ENCODE peak calls at places on chromosomes 12 and 14, in seven cellular contexts. One of them, this sample, is unnamed.
A peak's percentile ranks its signal among the peaks of the same experiment; 100 is the strongest.

GRCh38 chr12:51591020-51591901 is at the start of gene SCN8A:
- DNase-seq in A549: peak; percentile 61
- DNase-seq in stomach: peak; percentile 36
- DNase-seq in body of pancreas: peak; percentile 70
- DNase-seq in IMR-90: peak; percentile 56
- DNase-seq in Peyer's patch: peak; percentile 48
- DNase-seq in testis: peak; percentile 86
- DNase-seq in this sample: peak; percentile 45

GRCh38 chr14:73825551-73826188 is 26.0 kb upstream of the PTGR2 start:
- DNase-seq in IMR-90: peak; percentile 78
- DNase-seq in testis: peak; percentile 96
- DNase-seq in Peyer's patch: peak; percentile 91
- DNase-seq in stomach: peak; percentile 97
- DNase-seq in A549: peak; percentile 83
- DNase-seq in body of pancreas: peak; percentile 96
- DNase-seq in this sample: peak; percentile 96

GRCh38 chr14:24639270-24639669 is 5.3 kb upstream of the GZMB start:
- DNase-seq in Peyer's patch: no peak
- DNase-seq in IMR-90: no peak
- DNase-seq in body of pancreas: no peak
- DNase-seq in A549: no peak
- DNase-seq in testis: no peak
- DNase-seq in stomach: no peak
- DNase-seq in this sample: no peak

GRCh38 chr12:29782821-29783772 is 645 bp downstream of the TMTC1 start:
- DNase-seq in stomach: peak; percentile 28
- DNase-seq in Peyer's patch: peak; percentile 51
- DNase-seq in IMR-90: peak; percentile 31
- DNase-seq in testis: peak; percentile 42
- DNase-seq in A549: no peak
- DNase-seq in body of pancreas: peak; percentile 36
- DNase-seq in this sample: peak; percentile 38

GRCh38 chr12:110639336-110640178 is 25.6 kb downstream of the TCTN1 start:
- DNase-seq in testis: no peak
- DNase-seq in body of pancreas: no peak
- DNase-seq in stomach: no peak
- DNase-seq in Peyer's patch: no peak
- DNase-seq in IMR-90: peak; percentile 86
- DNase-seq in A549: peak; percentile 14
- DNase-seq in this sample: no peak

GRCh38 chr12:15011162-15011561 is 38.3 kb downstream of the PDE6H start:
- DNase-seq in stomach: no peak
- DNase-seq in Peyer's patch: no peak
- DNase-seq in A549: peak; percentile 20
- DNase-seq in testis: no peak
- DNase-seq in IMR-90: no peak
- DNase-seq in body of pancreas: no peak
- DNase-seq in this sample: no peak

GRCh38 chr12:104316936-104317335 is 13.4 kb downstream of the EID3 start:
- DNase-seq in stomach: no peak
- DNase-seq in Peyer's patch: no peak
- DNase-seq in body of pancreas: no peak
- DNase-seq in testis: no peak
- DNase-seq in A549: no peak
- DNase-seq in IMR-90: no peak
- DNase-seq in this sample: no peak

GRCh38 chr12:31773867-31774266 is 45.0 kb upstream of the AMN1 start:
- DNase-seq in Peyer's patch: no peak
- DNase-seq in stomach: no peak
- DNase-seq in A549: peak; percentile 64
- DNase-seq in body of pancreas: peak; percentile 9
- DNase-seq in IMR-90: no peak
- DNase-seq in testis: no peak
- DNase-seq in this sample: no peak

GRCh38 chr12:94262228-94263010 is 114.0 kb downstream of the PLXNC1 start:
- DNase-seq in body of pancreas: peak; percentile 90
- DNase-seq in testis: peak; percentile 96
- DNase-seq in stomach: peak; percentile 68
- DNase-seq in IMR-90: peak; percentile 96
- DNase-seq in Peyer's patch: peak; percentile 75
- DNase-seq in A549: peak; percentile 38
- DNase-seq in this sample: peak; percentile 99

GRCh38 chr14:93379841-93380240 is 32.9 kb downstream of the COX8C start:
- DNase-seq in Peyer's patch: no peak
- DNase-seq in A549: no peak
- DNase-seq in body of pancreas: no peak
- DNase-seq in stomach: no peak
- DNase-seq in testis: no peak
- DNase-seq in IMR-90: no peak
- DNase-seq in this sample: no peak

GRCh38 chr12:45644521-45644920 is 85.0 kb upstream of the ARID2 start:
- DNase-seq in A549: no peak
- DNase-seq in Peyer's patch: no peak
- DNase-seq in body of pancreas: no peak
- DNase-seq in testis: no peak
- DNase-seq in IMR-90: peak; percentile 71
- DNase-seq in stomach: no peak
- DNase-seq in this sample: no peak

GRCh38 chr12:88691811-88692210 is 111.5 kb upstream of the KITLG start:
- DNase-seq in body of pancreas: no peak
- DNase-seq in Peyer's patch: no peak
- DNase-seq in A549: no peak
- DNase-seq in IMR-90: no peak
- DNase-seq in testis: no peak
- DNase-seq in stomach: no peak
- DNase-seq in this sample: no peak

GRCh38 chr12:3273409-3273853 is 196.3 kb downstream of the TSPAN9 start:
- DNase-seq in testis: no peak
- DNase-seq in IMR-90: peak; percentile 49
- DNase-seq in body of pancreas: no peak
- DNase-seq in stomach: no peak
- DNase-seq in A549: peak; percentile 34
- DNase-seq in Peyer's patch: no peak
- DNase-seq in this sample: no peak

GRCh38 chr12:906077-906585 is 43.4 kb downstream of the RAD52 start:
- DNase-seq in Peyer's patch: no peak
- DNase-seq in testis: no peak
- DNase-seq in body of pancreas: no peak
- DNase-seq in A549: no peak
- DNase-seq in stomach: no peak
- DNase-seq in IMR-90: no peak
- DNase-seq in this sample: no peak

GRCh38 chr14:105340821-105341408 is 26.4 kb downstream of the PACS2 start:
- DNase-seq in body of pancreas: peak; percentile 3
- DNase-seq in A549: no peak
- DNase-seq in stomach: no peak
- DNase-seq in IMR-90: peak; percentile 11
- DNase-seq in testis: peak; percentile 45
- DNase-seq in Peyer's patch: no peak
- DNase-seq in this sample: no peak

GRCh38 chr14:36773136-36773540 is 111.5 kb downstream of the PAX9 start:
- DNase-seq in stomach: no peak
- DNase-seq in Peyer's patch: no peak
- DNase-seq in testis: no peak
- DNase-seq in A549: peak; percentile 66
- DNase-seq in IMR-90: peak; percentile 15
- DNase-seq in body of pancreas: no peak
- DNase-seq in this sample: no peak

GRCh38 chr14:67532998-67533753 is at the start of gene PLEKHH1:
- DNase-seq in testis: peak; percentile 84
- DNase-seq in body of pancreas: peak; percentile 92
- DNase-seq in Peyer's patch: peak; percentile 91
- DNase-seq in A549: peak; percentile 77
- DNase-seq in stomach: peak; percentile 85
- DNase-seq in IMR-90: peak; percentile 57
- DNase-seq in this sample: peak; percentile 93

GRCh38 chr12:121296618-121297476 is at the start of gene CAMKK2:
- DNase-seq in Peyer's patch: peak; percentile 94
- DNase-seq in testis: peak; percentile 84
- DNase-seq in A549: peak; percentile 81
- DNase-seq in IMR-90: peak; percentile 70
- DNase-seq in body of pancreas: peak; percentile 87
- DNase-seq in stomach: peak; percentile 89
- DNase-seq in this sample: peak; percentile 74
- TF ChIP-seq POLR2A in Peyer's patch: peak; percentile 67
- TF ChIP-seq POLR2A in testis: no peak
- TF ChIP-seq POLR2A in A549: peak; percentile 38
- TF ChIP-seq POLR2A in IMR-90: no peak
- TF ChIP-seq POLR2A in body of pancreas: peak; percentile 77
- TF ChIP-seq POLR2A in stomach: no peak
- TF ChIP-seq POLR2A in this sample: peak; percentile 72

DNA sequence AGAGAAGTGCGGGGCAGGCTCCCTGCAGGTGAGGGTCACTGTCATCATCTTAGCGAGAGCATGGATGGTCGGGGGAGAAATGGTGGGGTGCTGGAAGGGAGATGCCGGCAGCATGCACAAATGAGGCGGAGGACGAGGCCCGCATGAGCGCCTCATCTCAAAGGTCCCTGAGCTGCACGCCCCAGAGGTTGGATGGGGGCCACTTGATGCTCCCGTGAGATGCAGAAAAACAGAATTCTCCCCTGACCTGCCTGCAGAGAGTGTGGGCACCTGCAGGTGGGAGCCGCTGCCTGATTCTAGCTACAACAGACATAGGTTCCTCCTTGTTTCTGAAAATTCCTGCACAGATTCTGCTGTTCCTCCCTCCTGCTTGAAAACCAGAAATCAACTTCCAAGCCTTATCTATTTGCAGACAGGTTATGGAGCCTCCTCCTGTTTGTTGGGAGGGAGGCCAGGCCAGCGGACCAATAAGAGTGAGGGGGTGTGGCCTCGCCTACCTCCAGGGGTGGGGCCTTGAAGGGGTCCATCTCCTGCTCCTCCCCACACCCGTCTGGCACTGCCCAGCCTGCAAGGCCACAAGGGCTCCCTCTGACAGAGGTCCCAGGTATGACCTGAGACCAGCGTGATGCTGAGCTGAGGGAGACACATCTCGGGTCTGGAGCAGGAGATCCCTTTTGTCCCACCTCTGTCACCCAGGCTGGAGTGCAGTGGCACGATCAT is 67.2 kb downstream of the KDM2B start:
- DNase-seq in body of pancreas: peak; percentile 36
- DNase-seq in A549: peak; percentile 84
- DNase-seq in testis: peak; percentile 33
- DNase-seq in Peyer's patch: no peak
- DNase-seq in IMR-90: no peak
- DNase-seq in stomach: peak; percentile 49
- DNase-seq in this sample: peak; percentile 72
- TF ChIP-seq CTCF in body of pancreas: no peak
- TF ChIP-seq CTCF in A549: no peak
- TF ChIP-seq CTCF in testis: no peak
- TF ChIP-seq CTCF in Peyer's patch: no peak
- TF ChIP-seq CTCF in IMR-90: no peak
- TF ChIP-seq CTCF in stomach: no peak
- TF ChIP-seq CTCF in this sample: no peak

GRCh38 chr14:51780006-51780692 is 80.3 kb upstream of the GNG2 start:
- DNase-seq in A549: peak; percentile 61
- DNase-seq in IMR-90: peak; percentile 59
- DNase-seq in testis: peak; percentile 92
- DNase-seq in Peyer's patch: peak; percentile 56
- DNase-seq in stomach: peak; percentile 81
- DNase-seq in body of pancreas: peak; percentile 89
- DNase-seq in this sample: peak; percentile 78
- H3K4me3 ChIP-seq in A549: peak overlapping the region; percentile 11
- H3K4me3 ChIP-seq in IMR-90: no peak overlapping the region
- H3K4me3 ChIP-seq in testis: no peak overlapping the region
- H3K4me3 ChIP-seq in Peyer's patch: no peak overlapping the region
- H3K4me3 ChIP-seq in stomach: no peak overlapping the region
- H3K4me3 ChIP-seq in body of pancreas: no peak overlapping the region
- H3K4me3 ChIP-seq in this sample: no peak overlapping the region

DNA sequence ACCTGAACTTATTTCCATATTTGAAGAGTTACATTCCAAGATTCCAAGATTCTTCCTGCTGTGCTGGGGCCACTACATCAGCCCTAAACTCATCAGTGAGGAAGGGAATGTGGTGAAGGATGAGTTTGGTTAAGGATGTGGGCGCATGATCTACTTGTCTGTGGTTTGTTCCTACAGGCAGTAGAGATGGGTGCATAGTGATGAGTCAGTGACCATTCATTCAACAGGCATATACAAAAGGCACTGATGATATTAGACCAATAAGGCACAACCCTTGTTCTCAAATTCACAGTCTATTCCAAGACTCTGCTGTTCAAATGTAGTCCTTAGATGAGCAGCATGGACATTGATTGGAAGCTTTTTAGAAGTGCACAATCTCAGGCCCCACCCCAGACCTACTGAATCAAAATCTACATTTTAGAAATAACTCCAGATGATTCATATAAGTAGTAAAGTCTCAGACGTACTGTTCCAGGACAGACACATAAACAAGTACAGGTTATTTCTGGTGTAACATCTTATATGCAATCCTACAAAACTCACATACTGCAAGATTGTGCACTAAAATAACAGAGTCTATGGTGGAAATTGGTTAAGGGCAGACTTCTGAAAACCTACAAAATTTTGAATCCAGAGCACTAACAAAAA is 47.7 kb upstream of the MAP3K9 start:
- DNase-seq in stomach: no peak
- DNase-seq in Peyer's patch: no peak
- DNase-seq in body of pancreas: no peak
- DNase-seq in A549: peak; percentile 5
- DNase-seq in testis: no peak
- DNase-seq in IMR-90: peak; percentile 96
- DNase-seq in this sample: no peak
- TF ChIP-seq POLR2A in stomach: no peak
- TF ChIP-seq POLR2A in Peyer's patch: no peak
- TF ChIP-seq POLR2A in body of pancreas: no peak
- TF ChIP-seq POLR2A in A549: no peak
- TF ChIP-seq POLR2A in testis: no peak
- TF ChIP-seq POLR2A in IMR-90: no peak
- TF ChIP-seq POLR2A in this sample: no peak

GRCh38 chr12:117874842-117875434 is 93.9 kb downstream of the KSR2 start:
- DNase-seq in IMR-90: peak; percentile 35
- DNase-seq in body of pancreas: peak; percentile 82
- DNase-seq in testis: peak; percentile 84
- DNase-seq in Peyer's patch: peak; percentile 78
- DNase-seq in A549: peak; percentile 73
- DNase-seq in stomach: peak; percentile 74
- DNase-seq in this sample: peak; percentile 71
- TF ChIP-seq CTCF in IMR-90: peak; percentile 74
- TF ChIP-seq CTCF in body of pancreas: peak; percentile 84
- TF ChIP-seq CTCF in testis: peak; percentile 94
- TF ChIP-seq CTCF in Peyer's patch: peak; percentile 85
- TF ChIP-seq CTCF in A549: peak; percentile 94
- TF ChIP-seq CTCF in stomach: no peak
- TF ChIP-seq CTCF in this sample: peak; percentile 88

GRCh38 chr12:41333988-41334387 is 145.9 kb downstream of the PDZRN4 start:
- DNase-seq in IMR-90: no peak
- DNase-seq in testis: no peak
- DNase-seq in body of pancreas: no peak
- DNase-seq in stomach: no peak
- DNase-seq in Peyer's patch: no peak
- DNase-seq in A549: no peak
- DNase-seq in this sample: no peak
- H3K4me3 ChIP-seq in IMR-90: no peak overlapping the region
- H3K4me3 ChIP-seq in testis: no peak overlapping the region
- H3K4me3 ChIP-seq in body of pancreas: no peak overlapping the region
- H3K4me3 ChIP-seq in stomach: no peak overlapping the region
- H3K4me3 ChIP-seq in Peyer's patch: no peak overlapping the region
- H3K4me3 ChIP-seq in A549: no peak overlapping the region
- H3K4me3 ChIP-seq in this sample: no peak overlapping the region

GRCh38 chr12:63862187-63863107 is 17.9 kb downstream of the SRGAP1 start:
- DNase-seq in testis: peak; percentile 79
- DNase-seq in body of pancreas: peak; percentile 77
- DNase-seq in A549: peak; percentile 96
- DNase-seq in stomach: peak; percentile 62
- DNase-seq in IMR-90: no peak
- DNase-seq in Peyer's patch: peak; percentile 69
- DNase-seq in this sample: peak; percentile 86
- TF ChIP-seq POLR2A in testis: no peak
- TF ChIP-seq POLR2A in body of pancreas: no peak
- TF ChIP-seq POLR2A in A549: no peak
- TF ChIP-seq POLR2A in stomach: no peak
- TF ChIP-seq POLR2A in IMR-90: no peak
- TF ChIP-seq POLR2A in Peyer's patch: no peak
- TF ChIP-seq POLR2A in this sample: peak; percentile 12